ENCODE peak calls at places on chromosomes 4 and X, in seven cellular contexts. A is gastrocnemius medialis, P is fibroblast of the aortic adventitia, S is bronchial epithelial cell, D is cardiac fibroblast, L is stomach, K is neural progenitor cell. F is an unnamed sample.

GRCh38 chrX:10217218-10217617 is 60.4 kb downstream of the CLCN4 start:
- DNase-seq in A (no peak), P (no peak), S (no peak), D (no peak), L (no peak), K (peak), F (no peak)

GRCh38 chrX:48580662-48581061 is 6.4 kb downstream of the RBM3 start:
- DNase-seq in A (no peak), P (no peak), S (peak), D (no peak), L (no peak), K (no peak), F (no peak)

GRCh38 chrX:12971282-12972003 is 3.5 kb upstream of the TMSB4X start:
- DNase-seq in A (no peak), P (no peak), S (no peak), D (no peak), L (peak), K (no peak), F (no peak)

GRCh38 chr4:112939901-112940300 is 109.6 kb upstream of the ANK2 start:
- DNase-seq in A (no peak), P (no peak), S (no peak), D (no peak), L (no peak), K (no peak), F (no peak)

GRCh38 chr4:101294591-101294990 is 52.7 kb downstream of the PPP3CA start:
- DNase-seq in A (no peak), P (no peak), S (no peak), D (no peak), L (no peak), K (no peak), F (no peak)

GRCh38 chr4:83606898-83607297 is 71.0 kb downstream of the GPAT3 start:
- DNase-seq in A (no peak), P (no peak), S (no peak), D (no peak), L (no peak), K (no peak), F (no peak)

GRCh38 chr4:74517996-74518395 is 73.1 kb downstream of the AREG start:
- DNase-seq in A (no peak), P (no peak), S (no peak), D (no peak), L (no peak), K (no peak), F (no peak)

GRCh38 chrX:47148946-47149345 is 3.9 kb downstream of the RBM10 start:
- DNase-seq in A (no peak), P (no peak), S (peak), D (peak), L (no peak), K (no peak), F (no peak)

GRCh38 chrX:18983711-18984380 is at the start of gene PHKA2:
- DNase-seq in A (peak), P (no peak), S (no peak), D (peak), L (peak), K (no peak), F (no peak)

GRCh38 chr4:105343523-105343931 is 130.3 kb downstream of the PPA2 start:
- DNase-seq in A (no peak), P (peak), S (no peak), D (peak), L (no peak), K (no peak), F (no peak)

GRCh38 chr4:105598044-105598443 is 45.6 kb downstream of the ARHGEF38 start:
- DNase-seq in A (no peak), P (no peak), S (no peak), D (no peak), L (no peak), K (no peak), F (no peak)

GRCh38 chr4:139665690-139666529 is at the start of gene MGST2:
- DNase-seq in A (peak), P (peak), S (peak), D (peak), L (peak), K (peak), F (no peak)

GRCh38 chrX:39750798-39751197 is 347.0 kb downstream of the BCOR start:
- DNase-seq in A (no peak), P (no peak), S (no peak), D (no peak), L (no peak), K (no peak), F (no peak)

GRCh38 chrX:39869846-39870601 is 227.7 kb downstream of the BCOR start:
- DNase-seq in A (no peak), P (peak), S (peak), D (peak), L (no peak), K (no peak), F (no peak)

GRCh38 chr4:141395246-141395830 is 174.6 kb downstream of the ZNF330 start:
- DNase-seq in A (no peak), P (peak), S (peak), D (no peak), L (no peak), K (no peak), F (no peak)

GRCh38 chrX:2159393-2159792 is 341.4 kb downstream of the DHRSX start:
- DNase-seq in A (peak), P (no peak), S (no peak), D (no peak), L (no peak), K (no peak), F (no peak)

GRCh38 chrX:71563921-71564320 is 14.3 kb upstream of the GCNA start:
- DNase-seq in A (no peak), P (no peak), S (no peak), D (no peak), L (no peak), K (no peak), F (no peak)

GRCh38 chr4:125060376-125060775 is 254.4 kb upstream of the FAT4 start:
- DNase-seq in A (no peak), P (peak), S (no peak), D (no peak), L (no peak), K (no peak), F (no peak)

GRCh38 chr4:11106190-11106589 is 322.5 kb downstream of the HS3ST1 start:
- DNase-seq in A (no peak), P (peak), S (peak), D (peak), L (no peak), K (no peak), F (no peak)

GRCh38 chr4:110505440-110505839 is 29.5 kb downstream of the ENPEP start:
- DNase-seq in A (no peak), P (no peak), S (no peak), D (no peak), L (no peak), K (no peak), F (no peak)

GRCh38 chr4:83113429-83113786 is 1.1 kb downstream of the PLAC8 start:
- DNase-seq in A (no peak), P (no peak), S (no peak), D (no peak), L (no peak), K (no peak), F (no peak)

GRCh38 chr4:66034671-66035070 is 364.4 kb upstream of the EPHA5 start:
- DNase-seq in A (no peak), P (peak), S (no peak), D (no peak), L (no peak), K (no peak), F (no peak)

GRCh38 chr4:88147799-88148217 is 10.6 kb downstream of the ABCG2 start:
- DNase-seq in A (no peak), P (no peak), S (peak), D (no peak), L (no peak), K (no peak), F (no peak)

GRCh38 chrX:101744085-101744484 is 84.4 kb upstream of the ARMCX2 start:
- DNase-seq in A (no peak), P (peak), S (no peak), D (peak), L (no peak), K (no peak), F (no peak)

GRCh38 chr4:185729300-185729912 is 82.6 kb downstream of the SORBS2 start:
- DNase-seq in A (no peak), P (no peak), S (no peak), D (peak), L (no peak), K (no peak), F (no peak)

GRCh38 chrX:42515939-42516338 is 262.0 kb downstream of the PPP1R2C start:
- DNase-seq in A (no peak), P (no peak), S (peak), D (peak), L (no peak), K (no peak), F (no peak)

GRCh38 chr4:113445286-113445685 is 316.3 kb downstream of the CAMK2D start:
- DNase-seq in A (peak), P (peak), S (peak), D (peak), L (no peak), K (no peak), F (peak)

GRCh38 chr4:162837241-162837640 is 329.4 kb downstream of the NAF1 start:
- DNase-seq in A (no peak), P (no peak), S (no peak), D (no peak), L (no peak), K (no peak), F (no peak)

GRCh38 chr4:1080432-1080831 is 32.9 kb downstream of the RNF212 start:
- DNase-seq in A (no peak), P (no peak), S (no peak), D (no peak), L (no peak), K (no peak), F (no peak)

DNA sequence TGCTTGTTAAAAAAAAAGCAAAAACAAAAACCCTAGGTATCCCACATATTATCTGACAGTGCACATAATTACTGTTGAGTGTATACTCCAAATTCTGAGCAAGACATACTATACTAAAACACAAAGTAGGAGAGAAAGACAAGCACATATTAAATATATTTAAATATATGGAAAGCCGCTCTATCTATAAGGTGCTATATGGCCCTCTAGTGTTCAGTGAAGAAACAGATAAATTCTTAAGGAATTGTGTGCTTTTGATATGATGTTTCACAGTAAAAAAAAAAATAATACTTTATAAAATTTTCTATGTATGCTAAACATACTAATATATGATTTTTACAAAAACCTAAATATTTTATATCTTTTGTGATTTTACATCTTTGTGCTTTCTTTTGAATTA is 137.8 kb downstream of the FBXW7 start:
- DNase-seq in A (no peak), P (peak), S (peak), D (peak), L (no peak), K (peak), F (no peak)
- TF ChIP-seq CTCF in A (peak), P (peak), S (peak), D (peak), L (no peak), K (peak), F (peak)

DNA sequence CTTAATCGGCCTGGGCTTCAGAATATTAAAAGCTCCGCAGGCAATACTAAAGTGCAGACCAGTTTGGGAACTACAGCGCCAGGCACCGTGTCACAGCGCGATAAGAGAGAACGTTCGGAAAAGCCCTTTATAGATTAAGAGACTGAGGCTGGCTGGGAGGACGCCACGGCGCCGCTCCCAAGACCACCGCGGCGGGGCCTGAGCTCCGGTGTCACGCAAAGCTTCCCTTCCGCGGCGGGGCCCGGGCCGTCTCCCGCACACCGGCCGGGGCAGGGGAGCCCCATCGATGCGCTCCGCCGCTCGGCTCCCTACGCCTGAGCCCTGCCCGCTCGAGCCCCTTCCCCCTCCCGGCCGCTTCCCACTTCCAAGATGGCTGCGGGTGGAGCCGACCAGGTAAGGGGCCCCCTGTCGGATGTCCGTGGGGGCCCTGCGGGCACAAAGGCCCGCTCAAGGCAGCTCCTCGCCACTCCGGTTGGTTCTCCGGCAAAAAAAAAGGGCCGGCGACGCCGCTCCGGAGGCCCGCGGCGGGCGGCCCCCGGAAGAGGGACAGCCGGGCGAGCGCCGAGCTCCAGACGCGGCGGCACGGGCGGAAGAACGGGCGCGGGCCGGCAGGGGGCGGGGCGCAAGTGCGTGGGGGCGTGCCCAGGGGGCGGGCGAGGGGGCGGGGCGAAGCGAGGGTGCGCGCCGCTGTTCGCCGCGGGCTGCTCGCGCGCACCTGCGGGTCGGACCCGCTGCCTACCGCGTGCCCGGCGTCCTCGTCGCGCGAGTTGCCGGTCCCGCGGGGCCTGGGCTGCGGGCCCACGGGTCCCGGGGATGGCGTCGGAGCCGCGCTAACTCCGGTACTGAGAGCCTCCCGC is at the start of gene TBC1D14:
- DNase-seq in A (peak), P (peak), S (peak), D (peak), L (peak), K (peak), F (no peak)
- H3K4me3 ChIP-seq in A (peak), P (peak), S (peak), D (peak), L (peak), K (peak), F (peak)

GRCh38 chr4:137997496-137997895 is 244.7 kb downstream of the SLC7A11 start:
- DNase-seq in A (no peak), P (no peak), S (peak), D (no peak), L (no peak), K (peak), F (no peak)
- TF ChIP-seq CTCF in A (no peak), P (no peak), S (no peak), D (no peak), L (no peak), K (no peak), F (no peak)

GRCh38 chrX:104565791-104566687 is at the start of gene IL1RAPL2:
- DNase-seq in A (no peak), P (no peak), S (peak), D (peak), L (peak), K (peak), F (no peak)

GRCh38 chrX:104564921-104565703 is 887 bp upstream of the IL1RAPL2 start:
- DNase-seq in A (no peak), P (no peak), S (no peak), D (no peak), L (no peak), K (no peak), F (no peak)

GRCh38 chrX:104568304-104568915 is 2.4 kb downstream of the IL1RAPL2 start:
- DNase-seq in A (no peak), P (no peak), S (no peak), D (no peak), L (no peak), K (peak), F (no peak)

GRCh38 chrX:104567506-104567905 is 1.5 kb downstream of the IL1RAPL2 start:
- DNase-seq in A (no peak), P (no peak), S (no peak), D (no peak), L (no peak), K (no peak), F (no peak)

DNA sequence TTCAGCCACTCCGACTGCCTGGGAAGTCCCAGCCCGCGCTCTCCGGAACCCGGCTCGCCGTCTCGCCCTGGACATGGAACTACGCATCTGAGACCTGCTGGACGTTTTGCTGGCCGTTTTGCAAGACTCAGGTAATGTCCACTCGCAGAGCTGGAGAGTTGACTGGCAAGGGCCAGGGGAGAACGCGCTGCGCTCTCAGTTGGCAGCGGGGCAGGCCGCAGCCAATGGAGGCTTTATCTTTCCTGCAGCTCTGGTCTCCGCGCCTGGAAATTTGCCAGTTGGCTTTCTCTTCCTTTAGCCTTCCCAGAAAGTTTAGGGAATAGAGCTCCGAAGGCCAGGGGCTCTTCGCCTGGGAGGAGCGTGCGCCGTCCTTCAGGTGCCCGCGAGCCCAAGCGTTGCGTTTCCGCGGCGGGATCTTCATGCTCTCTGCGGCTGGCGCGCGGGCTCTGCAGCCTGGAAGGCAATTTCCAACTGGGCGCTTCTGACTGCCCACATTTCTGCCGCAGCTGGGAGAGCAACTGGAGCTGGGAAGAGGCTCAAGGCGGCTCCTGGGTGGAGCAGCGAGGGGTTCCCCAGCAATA is 1.0 kb downstream of the IL1RAPL2 start:
- DNase-seq in A (no peak), P (no peak), S (no peak), D (peak), L (no peak), K (peak), F (no peak)
- H3K4me3 ChIP-seq in A (no peak), P (no peak), S (no peak), D (no peak), L (peak), K (peak), F (no peak)

GRCh38 chr4:93201471-93201870 is 627.1 kb upstream of the ATOH1 start:
- DNase-seq in A (no peak), P (no peak), S (no peak), D (no peak), L (no peak), K (no peak), F (no peak)

GRCh38 chr4:93203708-93204107 is 624.8 kb upstream of the ATOH1 start:
- DNase-seq in A (no peak), P (no peak), S (peak), D (no peak), L (no peak), K (peak), F (no peak)

GRCh38 chr4:93199492-93199891 is 629.1 kb upstream of the ATOH1 start:
- DNase-seq in A (no peak), P (peak), S (peak), D (peak), L (no peak), K (peak), F (peak)
- TF ChIP-seq CTCF in A (no peak), P (peak), S (peak), D (peak), L (no peak), K (peak), F (peak)

GRCh38 chr4:8785656-8786142 is 85.9 kb downstream of the HMX1 start:
- DNase-seq in A (no peak), P (no peak), S (no peak), D (no peak), L (no peak), K (no peak), F (no peak)
- H3K4me3 ChIP-seq in A (no peak), P (no peak), S (no peak), D (no peak), L (no peak), K (no peak), F (no peak)

GRCh38 chr4:147526272-147526654 is 45.4 kb downstream of the EDNRA start:
- DNase-seq in A (no peak), P (no peak), S (no peak), D (no peak), L (no peak), K (peak), F (no peak)
- TF ChIP-seq CTCF in A (no peak), P (no peak), S (no peak), D (no peak), L (no peak), K (peak), F (no peak)

DNA sequence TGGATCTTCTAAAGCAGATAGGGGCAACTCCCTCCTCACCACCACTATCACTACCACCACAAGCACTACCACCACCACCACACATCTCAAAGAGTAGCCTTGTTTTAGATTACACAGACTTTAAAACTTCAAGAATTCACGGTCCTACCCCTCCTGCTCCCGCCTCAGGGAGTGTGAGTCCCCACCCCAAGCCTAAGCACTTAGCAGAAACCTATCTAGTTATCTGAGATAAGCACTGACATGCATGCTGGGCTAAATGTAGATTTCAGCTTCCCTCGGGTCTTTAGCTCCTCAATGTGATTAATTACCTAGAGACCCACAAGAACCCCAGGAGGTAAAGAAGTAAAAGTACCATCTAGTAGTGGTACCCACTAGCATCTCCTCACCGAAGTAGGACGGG is 775 bp downstream of the AMOT start:
- DNase-seq in A (no peak), P (no peak), S (no peak), D (no peak), L (no peak), K (peak), F (no peak)
- H3K4me3 ChIP-seq in A (peak), P (peak), S (no peak), D (peak), L (peak), K (peak), F (peak)

DNA sequence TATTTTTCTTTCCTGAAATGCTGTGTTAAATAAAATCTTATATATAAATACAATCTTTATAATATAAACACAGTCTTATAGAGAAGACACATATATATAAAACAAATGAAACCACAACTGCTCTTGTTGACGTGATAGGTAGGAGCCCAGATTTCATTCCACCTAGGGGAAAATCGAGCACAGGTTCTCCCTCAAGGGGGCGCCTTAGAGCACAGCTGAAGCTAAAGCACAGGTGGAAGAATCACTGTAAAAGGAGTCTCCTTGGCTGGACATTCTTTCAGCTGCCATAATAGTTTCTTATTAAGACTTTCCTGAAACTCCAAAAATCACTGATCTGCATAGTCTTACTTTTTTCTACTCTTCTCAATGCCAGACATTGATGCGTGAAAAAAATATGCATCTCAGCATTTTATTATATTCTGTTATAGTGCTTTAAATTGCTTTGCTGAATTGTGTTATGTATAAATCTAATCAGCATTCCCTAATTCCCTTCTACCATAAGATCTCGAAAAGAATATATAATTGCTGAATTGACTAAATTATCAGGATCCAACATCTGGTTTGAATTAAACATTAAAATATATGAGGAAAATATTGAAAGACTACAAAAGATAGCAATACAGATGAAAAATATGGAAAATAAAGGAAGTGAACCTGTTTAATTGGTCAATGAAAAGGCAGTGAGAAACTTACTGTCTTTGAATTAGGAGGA is 25.5 kb upstream of the RXFP1 start:
- DNase-seq in A (no peak), P (peak), S (peak), D (peak), L (peak), K (peak), F (no peak)
- TF ChIP-seq CTCF in A (peak), P (peak), S (peak), D (peak), L (no peak), K (peak), F (peak)